ENCODE peak calls at places on chromosomes 12 and 14, in nine cellular contexts. B is fibroblast of mammary gland; T is Caco-2; E is left lung; J is osteocyte; F is right lobe of liver; D is endothelial cell; V is fibroblast of lung; U is CD4-positive, alpha-beta T cell. R is an unnamed sample.
A peak's percentile ranks its signal among the peaks of the same experiment; 100 is the strongest.

GRCh38 chr14:72443256-72443655 is 450.6 kb downstream of the DPF3 start:
- DNase-seq in J (no peak), B (no peak), E (no peak), F (no peak), D (no peak), V (no peak), T (no peak), U (no peak), R (no peak)

GRCh38 chr14:31895206-31895605 is 181.9 kb upstream of the ARHGAP5 start:
- DNase-seq in E (no peak), V (peak; percentile 79), F (no peak), B (peak; percentile 85), T (no peak), U (no peak), D (no peak), J (no peak), R (peak; percentile 30)

GRCh38 chr14:64126548-64126947 is 167.6 kb downstream of the ESR2 start:
- DNase-seq in T (no peak), V (no peak), E (no peak), J (no peak), F (no peak), B (no peak), D (no peak), U (no peak), R (no peak)

GRCh38 chr14:85317491-85318021 is 212.4 kb upstream of the FLRT2 start:
- DNase-seq in V (no peak), F (no peak), D (no peak), U (no peak), B (peak; percentile 52), T (no peak), J (no peak), E (no peak), R (no peak)

GRCh38 chr14:81466854-81467253 is 66.7 kb upstream of the STON2 start:
- DNase-seq in J (no peak), T (no peak), D (no peak), V (no peak), F (no peak), U (no peak), B (no peak), E (no peak), R (no peak)

GRCh38 chr12:95591731-95592130 is 40.5 kb upstream of the USP44 start:
- DNase-seq in T (no peak), E (no peak), D (no peak), V (no peak), J (no peak), F (no peak), U (no peak), B (no peak), R (no peak)

GRCh38 chr14:58048219-58048618 is 103.8 kb downstream of the ARMH4 start:
- DNase-seq in V (no peak), D (no peak), T (no peak), U (no peak), E (no peak), B (no peak), J (no peak), F (no peak), R (no peak)

GRCh38 chr14:42214981-42215491 is 608.4 kb downstream of the LRFN5 start:
- DNase-seq in B (peak; percentile 98), J (no peak), U (no peak), V (peak; percentile 85), T (no peak), F (no peak), E (no peak), D (no peak), R (peak; percentile 47)

GRCh38 chr14:96538097-96538496 is 35.9 kb downstream of the PAPOLA start:
- DNase-seq in F (no peak), J (no peak), D (no peak), V (no peak), E (no peak), U (no peak), B (no peak), T (no peak), R (no peak)

GRCh38 chr12:120579179-120579578 is 2.0 kb downstream of the POP5 start:
- DNase-seq in V (no peak), D (no peak), F (no peak), T (no peak), B (no peak), U (no peak), E (no peak), J (no peak), R (no peak)

GRCh38 chr12:109962388-109962787 is 33.8 kb downstream of the GIT2 start:
- DNase-seq in J (no peak), D (no peak), F (no peak), V (no peak), T (no peak), E (no peak), U (no peak), B (no peak), R (no peak)

GRCh38 chr12:131850856-131851559 is 22.8 kb downstream of the MMP17 start:
- DNase-seq in D (no peak), T (no peak), B (no peak), V (no peak), F (no peak), E (no peak), U (no peak), J (no peak), R (no peak)
- TF ChIP-seq CTCF in D (no peak), T (no peak), B (no peak), V (peak; percentile 35), F (peak; percentile 66), E (peak; percentile 48), U (no peak), J (peak; percentile 84), R (peak; percentile 27)

GRCh38 chr14:102508410-102508773 is 1.2 kb downstream of the ANKRD9 start:
- DNase-seq in T (peak; percentile 75), F (no peak), U (no peak), B (no peak), J (no peak), D (no peak), V (no peak), E (no peak), R (no peak)

GRCh38 chr14:102506599-102506871 is 3.0 kb downstream of the ANKRD9 start:
- DNase-seq in E (no peak), D (no peak), U (no peak), B (no peak), T (no peak), V (no peak), J (no peak), F (no peak), R (no peak)

GRCh38 chr14:102507026-102507860 is 2.3 kb downstream of the ANKRD9 start:
- DNase-seq in V (no peak), U (no peak), T (no peak), B (no peak), F (no peak), D (no peak), J (no peak), E (no peak), R (no peak)

GRCh38 chr14:102508774-102509743 is 517 bp downstream of the ANKRD9 start:
- DNase-seq in J (no peak), T (no peak), E (peak; percentile 89), V (peak; percentile 26), F (peak; percentile 76), D (no peak), B (peak; percentile 48), U (no peak), R (no peak)

DNA sequence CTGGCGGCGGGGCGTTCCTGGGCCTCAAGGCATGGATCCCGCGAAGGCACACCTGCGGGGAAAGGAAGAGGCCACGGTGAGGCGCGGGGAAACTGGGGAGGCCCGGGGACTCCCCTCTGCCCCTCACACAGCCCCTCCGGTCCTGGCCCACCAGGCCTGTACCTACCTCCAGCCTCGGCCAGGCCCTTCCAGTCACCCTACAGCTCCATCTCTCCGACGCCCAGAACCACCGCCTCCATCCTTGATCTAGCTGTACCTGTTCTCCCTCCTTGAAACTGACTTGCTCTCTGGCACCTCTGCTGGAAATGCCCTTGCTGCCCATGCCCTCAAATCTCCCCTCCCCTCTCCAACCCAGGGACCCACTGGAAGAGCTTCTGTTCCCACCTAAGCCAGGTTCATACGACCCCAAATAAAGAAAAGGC is 1.7 kb downstream of the ANKRD9 start:
- DNase-seq in T (no peak), U (no peak), F (no peak), D (no peak), V (no peak), E (no peak), B (no peak), J (no peak), R (no peak)
- TF ChIP-seq CTCF in T (peak; percentile 6), U (no peak), F (no peak), D (no peak), V (no peak), E (no peak), B (no peak), J (no peak), R (no peak)

DNA sequence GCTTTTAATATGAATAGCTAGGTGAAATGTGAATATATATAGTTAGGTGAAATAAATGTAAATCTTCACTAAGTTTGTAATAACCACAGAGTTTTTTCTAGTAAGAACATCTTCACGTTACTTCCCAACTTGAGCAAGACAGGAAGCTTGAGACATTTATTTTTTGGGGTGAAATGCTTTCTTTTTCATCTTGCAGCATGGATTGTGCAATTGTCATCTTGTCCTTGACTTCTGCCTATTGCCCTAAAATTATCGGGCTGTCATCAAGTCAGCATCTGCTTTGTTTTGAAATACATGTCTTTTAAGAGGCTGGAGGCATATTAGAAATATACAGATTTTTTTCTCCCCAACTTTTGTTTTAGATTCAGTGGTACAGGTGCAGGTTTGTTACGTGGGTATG is 433.9 kb downstream of the PCNX1 start:
- DNase-seq in J (no peak), V (no peak), E (no peak), B (no peak), U (no peak), F (no peak), T (no peak), D (no peak), R (no peak)
- TF ChIP-seq CTCF in J (no peak), V (no peak), E (no peak), B (no peak), U (no peak), F (no peak), T (no peak), D (no peak), R (no peak)

GRCh38 chr14:38808734-38809455 is 294.1 kb downstream of the SEC23A start:
- DNase-seq in E (no peak), J (no peak), U (no peak), V (no peak), F (no peak), T (peak; percentile 35), D (no peak), B (no peak), R (no peak)
- TF ChIP-seq CTCF in E (no peak), J (no peak), U (no peak), V (no peak), F (no peak), T (no peak), D (peak; percentile 36), B (no peak), R (peak; percentile 15)

R was measured in HFF-Myc.